ENCODE peak calls at places on chromosomes 16 and 17, in seven cellular contexts. K is psoas muscle; N is activated naive CD4-positive, alpha-beta T cell treated with anti-CD3 and anti-CD28 coated beads, Interleukin-2, amount 10 ng/mL, durations not matched to agents 7 days and 5 days; T is SJSA1; W is Peyer's patch; X is T47D; L is HFF-Myc. C is an unnamed sample.

GRCh38 chr17:324151-324571 is 28.4 kb downstream of the RPH3AL start:
- DNase-seq in T (no peak), K (peak; percentile 32), W (no peak), X (no peak), N (no peak), L (no peak), C (no peak)

GRCh38 chr16:48003226-48003907 is 152.4 kb downstream of the ABCC12 start:
- DNase-seq in L (no peak), K (no peak), W (no peak), X (no peak), T (no peak), N (no peak), C (no peak)

GRCh38 chr16:86953631-86954465 is 363.3 kb downstream of the C16orf95 start:
- DNase-seq in W (no peak), N (no peak), L (no peak), K (peak; percentile 58), T (no peak), X (no peak), C (no peak)

GRCh38 chr17:74452841-74453661 is 13.4 kb upstream of the CD300A start:
- DNase-seq in X (no peak), W (no peak), L (no peak), K (no peak), T (no peak), N (no peak), C (no peak)

GRCh38 chr17:6780886-6781285 is 4.9 kb downstream of the FBXO39 start:
- DNase-seq in N (no peak), L (no peak), W (no peak), T (no peak), K (no peak), X (no peak), C (no peak)

GRCh38 chr17:11485802-11486421 is 112.4 kb upstream of the DNAH9 start:
- DNase-seq in T (no peak), K (no peak), N (no peak), W (no peak), X (no peak), L (no peak), C (no peak)

GRCh38 chr17:9432121-9432866 is 143.3 kb downstream of the STX8 start:
- DNase-seq in W (no peak), L (no peak), T (peak; percentile 1), X (no peak), K (no peak), N (no peak), C (peak; percentile 10)

GRCh38 chr17:5045496-5045895 is 10.3 kb upstream of the SLC52A1 start:
- DNase-seq in T (no peak), N (no peak), W (no peak), L (no peak), X (no peak), K (no peak), C (no peak)

GRCh38 chr17:12659500-12659899 is 6.2 kb upstream of the MYOCD start:
- DNase-seq in W (no peak), K (no peak), X (no peak), N (no peak), T (no peak), L (no peak), C (no peak)

GRCh38 chr17:18377437-18378204 is at the start of gene EVPLL:
- DNase-seq in T (no peak), K (peak; percentile 60), W (peak; percentile 83), N (no peak), L (no peak), X (peak; percentile 68), C (no peak)